ENCODE peak calls at places on chromosomes 3 and 15, in seven cellular contexts. J is tibial artery, M is breast epithelium, C is uterus, D is esophagus muscularis mucosa, F is A549, L is right atrium auricular region. R is an unnamed sample. For H3K4me1, the result is how much of the 10 kb centered on the place peaks cover.

GRCh38 chr3:160809453-160809852 is 53.4 kb downstream of the PPM1L start:
- DNase-seq in J (no peak), M (no peak), C (no peak), D (no peak), F (no peak), L (no peak), R (no peak)

GRCh38 chr3:175651716-175652115 is 792.6 kb downstream of the NAALADL2 start:
- DNase-seq in J (no peak), M (no peak), C (no peak), D (no peak), F (no peak), L (no peak), R (no peak)

GRCh38 chr3:3560566-3561336 is 238.5 kb upstream of the LRRN1 start:
- DNase-seq in J (no peak), M (no peak), C (no peak), D (no peak), F (no peak), L (no peak), R (no peak)

GRCh38 chr3:38454179-38454883 is 641 bp downstream of the ACVR2B start:
- DNase-seq in J (no peak), M (peak), C (peak), D (no peak), F (peak), L (no peak), R (peak)

GRCh38 chr3:189712906-189713483 is 81.8 kb downstream of the TP63 start:
- DNase-seq in J (no peak), M (no peak), C (no peak), D (no peak), F (peak), L (no peak), R (no peak)

GRCh38 chr15:66294932-66295235 is 1.5 kb downstream of the DIS3L start:
- DNase-seq in J (no peak), M (no peak), C (no peak), D (no peak), F (no peak), L (no peak), R (no peak)

GRCh38 chr3:21750831-21751391 is at the start of gene ZNF385D:
- DNase-seq in J (peak), M (peak), C (peak), D (peak), F (no peak), L (peak), R (peak)

GRCh38 chr15:57312323-57313133 is 63.8 kb upstream of the CGNL1 start:
- DNase-seq in J (no peak), M (no peak), C (no peak), D (no peak), F (no peak), L (peak), R (no peak)

GRCh38 chr15:45276851-45277250 is 24.8 kb downstream of the SLC28A2 start:
- DNase-seq in J (no peak), M (no peak), C (no peak), D (no peak), F (peak), L (no peak), R (no peak)

GRCh38 chr3:45841380-45841700 is 579 bp downstream of the LZTFL1 start:
- DNase-seq in J (no peak), M (no peak), C (no peak), D (no peak), F (peak), L (no peak), R (peak)

GRCh38 chr15:32844118-32844711 is 126.4 kb downstream of the GREM1 start:
- DNase-seq in J (no peak), M (no peak), C (no peak), D (no peak), F (peak), L (no peak), R (no peak)

GRCh38 chr15:32113224-32113623 is 82.9 kb downstream of the CHRNA7 start:
- DNase-seq in J (no peak), M (no peak), C (no peak), D (peak), F (no peak), L (no peak), R (no peak)

GRCh38 chr3:159877924-159878323 is 110.7 kb upstream of the IL12A start:
- DNase-seq in J (no peak), M (no peak), C (no peak), D (no peak), F (peak), L (no peak), R (no peak)

GRCh38 chr15:32774022-32774421 is 56.2 kb downstream of the GREM1 start:
- DNase-seq in J (no peak), M (no peak), C (no peak), D (no peak), F (peak), L (no peak), R (no peak)

GRCh38 chr15:96334705-96335428 is 4.4 kb downstream of the NR2F2 start:
- DNase-seq in J (no peak), M (no peak), C (no peak), D (no peak), F (no peak), L (no peak), R (no peak)

GRCh38 chr3:42025388-42026138 is 63.7 kb upstream of the ULK4 start:
- DNase-seq in J (peak), M (peak), C (peak), D (peak), F (peak), L (peak), R (peak)

GRCh38 chr15:67124911-67125588 is 59.6 kb downstream of the SMAD3 start:
- DNase-seq in J (no peak), M (no peak), C (no peak), D (no peak), F (peak), L (no peak), R (no peak)

GRCh38 chr3:158936530-158937113 is 134.8 kb downstream of the MFSD1 start:
- DNase-seq in J (no peak), M (no peak), C (no peak), D (no peak), F (peak), L (no peak), R (no peak)

DNA sequence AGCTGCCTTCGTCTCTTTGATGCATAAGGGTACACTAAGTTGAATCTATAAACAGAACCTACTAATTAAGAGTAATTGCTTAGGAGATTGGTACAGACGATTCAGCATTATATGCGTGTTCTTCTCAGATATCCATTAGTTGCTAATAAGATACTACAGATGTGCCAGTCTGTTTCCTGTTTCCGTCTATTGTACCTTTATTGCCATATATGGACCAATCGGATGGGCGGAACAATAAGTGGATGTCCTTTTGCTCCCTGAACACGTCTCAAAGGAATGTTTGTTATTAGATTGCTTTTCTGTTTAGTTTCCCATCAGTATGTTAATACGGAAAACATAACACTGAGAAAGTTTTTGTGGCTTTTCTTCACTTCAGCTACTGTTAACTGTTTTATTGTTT is 276.6 kb upstream of the RARB start:
- DNase-seq in J (no peak), M (no peak), C (no peak), D (no peak), F (no peak), L (no peak), R (no peak)
- H3K27ac ChIP-seq in J (peak), M (peak), C (peak), D (peak), F (no peak), L (peak), R (peak)

GRCh38 chr3:187942658-187943241 is 197.5 kb upstream of the BCL6 start:
- DNase-seq in J (no peak), M (no peak), C (no peak), D (no peak), F (no peak), L (no peak), R (no peak)

GRCh38 chr3:187943677-187944390 is 198.6 kb upstream of the BCL6 start:
- DNase-seq in J (no peak), M (no peak), C (no peak), D (no peak), F (peak), L (no peak), R (no peak)

GRCh38 chr3:187946031-187946691 is 200.9 kb upstream of the BCL6 start:
- DNase-seq in J (no peak), M (no peak), C (no peak), D (no peak), F (no peak), L (no peak), R (no peak)

GRCh38 chr3:187945374-187945773 is 200.1 kb upstream of the BCL6 start:
- DNase-seq in J (no peak), M (no peak), C (no peak), D (no peak), F (no peak), L (no peak), R (no peak)

DNA sequence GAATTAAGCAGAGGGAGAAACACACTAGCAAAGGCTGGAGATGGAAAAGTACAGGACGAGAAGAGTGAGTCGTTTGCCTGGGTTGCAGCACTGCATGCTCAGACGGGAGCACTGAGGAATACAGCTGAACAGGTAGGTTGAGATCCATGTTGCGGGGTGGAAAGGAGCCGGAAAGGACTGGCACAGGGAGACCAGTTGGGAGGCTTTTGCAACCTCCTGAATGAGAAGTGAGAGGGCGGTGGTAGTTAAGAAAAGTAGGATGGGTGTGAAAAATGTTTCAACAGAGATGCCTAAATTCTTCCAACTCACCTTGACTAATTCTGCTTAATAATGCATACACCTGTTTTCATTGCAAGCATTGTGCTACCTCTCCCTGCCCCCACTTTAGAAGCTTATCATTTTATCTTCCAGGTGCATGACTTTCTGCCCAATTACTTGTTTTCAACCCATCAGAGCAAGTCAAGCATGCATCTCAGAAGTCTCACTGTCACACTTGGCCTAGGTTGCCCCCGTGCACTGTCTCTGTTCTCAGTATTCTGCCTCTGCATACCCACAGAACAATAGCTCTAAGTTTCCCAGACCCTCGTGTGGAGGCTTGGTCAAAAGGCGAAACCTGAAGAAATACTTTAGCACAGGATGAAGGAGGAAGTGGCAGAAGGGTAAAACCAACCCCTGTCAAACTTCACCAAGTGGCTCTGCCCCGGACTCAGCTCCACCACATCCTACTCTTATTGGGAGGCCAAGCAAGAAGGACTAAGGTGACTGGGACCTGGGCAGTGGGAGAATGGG is 199.3 kb upstream of the BCL6 start:
- DNase-seq in J (no peak), M (no peak), C (no peak), D (no peak), F (no peak), L (no peak), R (no peak)
- H3K4me1 ChIP-seq in J (under half), M (under half), C (under half), D (under half), F (half or more), L (under half), R (under half)

GRCh38 chr15:90305932-90306331 is 40.5 kb downstream of the NGRN start:
- DNase-seq in J (no peak), M (no peak), C (no peak), D (no peak), F (no peak), L (no peak), R (no peak)

GRCh38 chr15:90307661-90308060 is 42.2 kb downstream of the NGRN start:
- DNase-seq in J (no peak), M (no peak), C (no peak), D (no peak), F (no peak), L (peak), R (no peak)

GRCh38 chr15:90301901-90302300 is 36.4 kb downstream of the NGRN start:
- DNase-seq in J (no peak), M (no peak), C (no peak), D (no peak), F (no peak), L (peak), R (no peak)

GRCh38 chr15:90309050-90309449 is 43.0 kb upstream of the ZNF774 start:
- DNase-seq in J (no peak), M (no peak), C (no peak), D (peak), F (no peak), L (peak), R (no peak)

GRCh38 chr15:90306560-90306959 is 41.1 kb downstream of the NGRN start:
- DNase-seq in J (no peak), M (no peak), C (no peak), D (no peak), F (no peak), L (peak), R (no peak)
- TF ChIP-seq CTCF in J (no peak), M (no peak), C (peak), D (no peak), F (no peak), L (no peak), R (no peak)

GRCh38 chr3:47611577-47611976 is 32.9 kb upstream of the CSPG5 start:
- DNase-seq in J (no peak), M (no peak), C (no peak), D (no peak), F (no peak), L (no peak), R (no peak)
- H3K27ac ChIP-seq in J (no peak), M (peak), C (peak), D (peak), F (no peak), L (peak), R (peak)

GRCh38 chr3:48564022-48564421 is 441 bp upstream of the UCN2 start:
- DNase-seq in J (peak), M (no peak), C (no peak), D (no peak), F (peak), L (peak), R (peak)
- H3K4me1 ChIP-seq in J (under half), M (under half), C (under half), D (under half), F (half or more), L (under half), R (under half)

DNA sequence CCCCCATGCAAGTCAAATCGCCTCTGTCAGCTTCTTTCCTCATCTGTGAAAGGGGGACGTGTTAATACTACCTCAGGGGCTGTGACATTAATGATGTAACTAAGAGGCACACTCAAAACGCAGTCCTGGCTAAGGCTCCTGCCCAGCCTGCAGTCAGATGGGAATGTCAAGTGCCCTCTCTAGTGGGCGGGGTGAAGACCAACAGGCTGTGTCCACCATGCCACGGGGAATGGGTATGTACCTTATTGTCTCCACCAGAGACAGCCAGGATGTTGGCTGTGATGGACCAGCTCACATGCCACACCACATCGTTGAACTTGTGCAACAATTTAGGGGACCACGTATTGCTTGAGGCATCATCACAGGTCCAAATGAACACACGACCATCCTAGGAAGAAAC is 11.0 kb upstream of the GHRL start:
- DNase-seq in J (no peak), M (no peak), C (no peak), D (no peak), F (no peak), L (no peak), R (no peak)
- TF ChIP-seq CTCF in J (no peak), M (no peak), C (no peak), D (no peak), F (no peak), L (no peak), R (no peak)

GRCh38 chr3:182241196-182241776 is 529.6 kb downstream of the SOX2 start:
- DNase-seq in J (no peak), M (no peak), C (no peak), D (no peak), F (no peak), L (no peak), R (no peak)
- H3K27ac ChIP-seq in J (no peak), M (peak), C (peak), D (peak), F (no peak), L (peak), R (peak)

GRCh38 chr3:147518465-147518864 is 109.3 kb downstream of the ZIC1 start:
- DNase-seq in J (no peak), M (no peak), C (no peak), D (no peak), F (no peak), L (no peak), R (no peak)

DNA sequence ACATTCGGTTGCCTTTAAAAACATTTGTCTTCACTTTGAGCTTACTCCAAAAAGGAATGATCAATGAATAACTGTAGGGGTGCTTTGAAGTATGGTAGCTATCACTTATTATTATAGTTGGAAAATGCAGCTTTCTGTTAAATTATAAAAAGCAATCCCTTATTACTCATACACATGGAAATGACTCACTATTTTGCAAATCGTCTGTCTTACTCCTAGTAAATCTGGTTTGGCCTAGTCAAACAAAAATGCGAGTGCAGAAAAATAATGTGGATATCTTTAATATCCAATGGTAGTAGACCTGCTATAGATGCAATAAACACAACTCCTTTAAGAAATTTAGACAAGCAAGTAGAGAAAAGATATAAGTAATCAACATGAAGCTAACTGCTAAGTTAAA is 112.5 kb downstream of the ZIC1 start:
- DNase-seq in J (no peak), M (no peak), C (no peak), D (no peak), F (no peak), L (no peak), R (no peak)
- H3K4me1 ChIP-seq in J (under half), M (under half), C (under half), D (under half), F (under half), L (under half), R (under half)

GRCh38 chr15:76260246-76260938 is 50.9 kb downstream of the ETFA start:
- DNase-seq in J (no peak), M (no peak), C (no peak), D (no peak), F (no peak), L (no peak), R (no peak)
- TF ChIP-seq CTCF in J (no peak), M (no peak), C (no peak), D (no peak), F (no peak), L (no peak), R (no peak)

DNA sequence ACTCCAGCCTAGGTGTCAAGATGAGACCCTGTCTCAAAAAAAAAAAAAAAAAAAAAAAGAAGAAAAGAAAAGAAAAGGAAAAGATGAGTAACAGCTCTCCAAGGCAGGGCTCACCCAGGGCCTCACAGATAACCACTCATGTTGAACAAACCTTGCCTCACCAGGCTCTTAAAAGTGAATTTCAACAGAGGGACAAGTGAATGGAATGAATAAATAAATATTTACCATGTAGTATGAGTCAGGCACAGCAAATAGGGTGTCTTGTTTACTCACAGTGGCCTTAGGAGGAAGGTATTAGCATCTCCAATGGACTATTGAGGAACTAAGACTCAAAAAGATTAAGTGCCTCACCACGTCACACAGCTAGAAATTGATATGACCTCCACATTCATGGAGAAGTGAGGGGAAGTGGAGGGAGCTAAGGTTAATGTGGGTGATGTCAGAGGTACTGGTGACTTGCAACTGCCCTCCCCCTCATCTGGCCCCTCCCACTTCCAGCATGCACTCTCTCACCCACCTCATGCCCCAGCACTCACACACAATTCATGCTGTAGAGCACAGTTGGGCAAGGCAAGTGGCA is 255.5 kb downstream of the UACA start:
- DNase-seq in J (no peak), M (no peak), C (no peak), D (no peak), F (peak), L (no peak), R (no peak)
- H3K27ac ChIP-seq in J (no peak), M (no peak), C (no peak), D (no peak), F (peak), L (no peak), R (no peak)